ENCODE peak calls at places on chromosome 12, in four cellular contexts. K is neuronal stem cell, A is H9, L is mesenchymal stem cell. N is an unnamed sample.

GRCh38 chr12:94545937-94546771 is 86.5 kb upstream of the CEP83 start:
- DNase-seq in K (peak), A (peak), L (peak), N (peak)

GRCh38 chr12:4099276-4099675 is 174.3 kb upstream of the CCND2 start:
- DNase-seq in K (no peak), A (no peak), L (no peak), N (no peak)

GRCh38 chr12:6372403-6373003 is 2.9 kb downstream of the SCNN1A start:
- DNase-seq in K (no peak), A (no peak), L (peak), N (no peak)

GRCh38 chr12:91567100-91567485 is 384.5 kb upstream of the DCN start:
- DNase-seq in K (no peak), A (no peak), L (no peak), N (no peak)

GRCh38 chr12:47360771-47361388 is 281.1 kb upstream of the AMIGO2 start:
- DNase-seq in K (no peak), A (no peak), L (peak), N (no peak)

GRCh38 chr12:132502149-132502881 is 12.4 kb downstream of the FBRSL1 start:
- DNase-seq in K (peak), A (peak), L (no peak), N (no peak)

GRCh38 chr12:96070670-96071279 is 35.4 kb upstream of the LTA4H start:
- DNase-seq in K (no peak), A (peak), L (peak), N (peak)

GRCh38 chr12:42468853-42469252 is 120.7 kb downstream of the PRICKLE1 start:
- DNase-seq in K (no peak), A (no peak), L (no peak), N (no peak)

GRCh38 chr12:81128930-81129554 is 51.2 kb downstream of the ACSS3 start:
- DNase-seq in K (peak), A (peak), L (peak), N (no peak)

GRCh38 chr12:89544027-89544426 is 18.2 kb upstream of the POC1B start:
- DNase-seq in K (no peak), A (no peak), L (no peak), N (no peak)
- H2BK12ac ChIP-seq in K (no peak), A (no peak), L (no peak), N (no peak)

GRCh38 chr12:51951199-51951842 is at the start of gene ACVR1B:
- DNase-seq in K (peak), A (peak), L (peak), N (no peak)
- H2BK12ac ChIP-seq in K (peak), A (no peak), L (peak), N (no peak)

DNA sequence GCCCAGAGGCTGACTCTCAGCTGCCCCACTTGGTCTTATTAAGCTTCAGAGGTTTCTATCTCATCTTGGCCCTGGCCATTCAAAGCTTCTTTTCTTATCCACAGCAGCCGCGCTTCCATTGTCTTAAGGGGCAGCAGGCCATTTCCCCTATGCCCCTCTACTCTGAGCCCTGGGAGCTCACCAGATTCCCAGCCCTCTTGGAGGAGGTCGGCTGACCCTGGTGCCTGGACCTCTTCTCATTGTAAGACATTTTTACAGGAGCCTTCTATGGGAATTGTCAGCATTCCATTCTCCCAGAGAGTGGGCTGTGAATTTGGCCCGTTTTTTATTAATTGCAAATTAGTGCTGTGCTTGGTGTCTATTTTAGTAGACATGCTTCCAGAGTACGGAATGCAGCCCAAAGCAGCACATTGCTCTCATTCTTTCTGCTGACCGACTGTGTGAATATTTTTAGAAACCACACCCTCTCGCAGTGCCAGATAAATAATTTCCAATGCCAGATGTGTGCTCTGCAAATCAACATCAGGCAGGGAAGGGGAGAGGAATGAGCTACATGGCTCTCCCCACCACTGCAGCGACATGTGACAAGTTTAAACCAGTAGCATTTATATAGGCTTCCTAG is 58.5 kb downstream of the NUAK1 start:
- DNase-seq in K (peak), A (no peak), L (peak), N (no peak)
- H2BK12ac ChIP-seq in K (no peak), A (no peak), L (peak), N (no peak)

DNA sequence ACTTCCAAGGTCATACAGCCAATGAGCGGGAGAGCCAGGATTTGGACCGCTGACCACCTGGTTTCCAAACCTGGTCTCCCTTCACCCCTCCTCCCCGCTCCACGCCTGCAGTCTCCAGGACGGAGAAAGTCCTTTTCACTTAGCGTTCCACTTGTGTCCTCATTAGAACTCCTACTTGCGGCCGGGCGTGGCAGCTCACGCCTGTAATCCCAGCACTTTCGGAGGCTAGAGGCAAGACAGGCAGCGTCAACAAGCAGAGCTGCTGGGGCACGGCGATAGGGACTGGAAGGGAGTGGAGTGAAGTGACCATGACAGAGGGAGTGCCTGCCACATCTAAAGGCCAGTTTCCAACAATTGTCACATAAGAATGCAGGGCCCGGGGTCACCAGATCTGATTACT is 132.5 kb upstream of the NCOR2 start:
- DNase-seq in K (no peak), A (peak), L (no peak), N (no peak)
- H2BK12ac ChIP-seq in K (no peak), A (no peak), L (peak), N (peak)